ENCODE peak calls at places on chromosomes 3 and 15, in eight cellular contexts. T, M, F, N, X, J, D and Q are unnamed samples.

GRCh38 chr15:55289011-55289572 is 521 bp downstream of the RAB27A start:
- DNase-seq in T (peak; percentile 25), M (peak; percentile 19), F (no peak), N (peak; percentile 85), X (no peak), J (peak; percentile 76), D (peak; percentile 20), Q (no peak)

GRCh38 chr3:189792046-189792929 is 161.1 kb downstream of the TP63 start:
- DNase-seq in T (no peak), M (no peak), F (no peak), N (no peak), X (no peak), J (no peak), D (no peak), Q (no peak)

GRCh38 chr3:156148946-156149348 is 28.6 kb downstream of the KCNAB1 start:
- DNase-seq in T (no peak), M (no peak), F (no peak), N (no peak), X (no peak), J (peak; percentile 68), D (no peak), Q (no peak)

GRCh38 chr3:99023590-99024192 is 122.2 kb upstream of the DCBLD2 start:
- DNase-seq in T (no peak), M (no peak), F (no peak), N (no peak), X (no peak), J (peak; percentile 72), D (no peak), Q (peak; percentile 29)

GRCh38 chr15:67188551-67189218 is 65.8 kb downstream of the AAGAB start:
- DNase-seq in T (peak; percentile 48), M (no peak), F (no peak), N (no peak), X (no peak), J (peak; percentile 67), D (peak; percentile 60), Q (peak; percentile 82)

GRCh38 chr3:13801361-13802214 is 78.3 kb downstream of the WNT7A start:
- DNase-seq in T (no peak), M (no peak), F (no peak), N (no peak), X (no peak), J (no peak), D (no peak), Q (no peak)

GRCh38 chr15:28164876-28165275 is 65.8 kb upstream of the OCA2 start:
- DNase-seq in T (no peak), M (no peak), F (no peak), N (no peak), X (no peak), J (no peak), D (no peak), Q (no peak)

GRCh38 chr3:11379824-11380281 is 107.7 kb downstream of the ATG7 start:
- DNase-seq in T (no peak), M (no peak), F (no peak), N (no peak), X (no peak), J (peak; percentile 44), D (no peak), Q (no peak)

GRCh38 chr15:43511012-43511885 is 6.2 kb upstream of the MAP1A start:
- DNase-seq in T (peak; percentile 72), M (no peak), F (no peak), N (no peak), X (no peak), J (peak; percentile 31), D (no peak), Q (no peak)

GRCh38 chr3:197942956-197943556 is 6.9 kb upstream of the RPL35A start:
- DNase-seq in T (peak; percentile 30), M (no peak), F (no peak), N (no peak), X (no peak), J (peak; percentile 71), D (no peak), Q (peak; percentile 43)

GRCh38 chr15:52171807-52172206 is 19.4 kb downstream of the GNB5 start:
- DNase-seq in T (no peak), M (no peak), F (no peak), N (no peak), X (no peak), J (peak; percentile 34), D (no peak), Q (no peak)

GRCh38 chr15:81887913-81888312 is 157.9 kb downstream of the MEX3B start:
- DNase-seq in T (no peak), M (no peak), F (no peak), N (no peak), X (no peak), J (peak; percentile 73), D (no peak), Q (peak; percentile 74)

GRCh38 chr3:170529346-170529745 is 56.5 kb downstream of the SLC7A14 start:
- DNase-seq in T (no peak), M (no peak), F (no peak), N (no peak), X (no peak), J (no peak), D (no peak), Q (no peak)

GRCh38 chr15:41609123-41609522 is 50.1 kb downstream of the TYRO3 start:
- DNase-seq in T (no peak), M (no peak), F (no peak), N (no peak), X (no peak), J (no peak), D (no peak), Q (no peak)

GRCh38 chr3:128488995-128489859 is 3.8 kb downstream of the GATA2 start:
- DNase-seq in T (peak; percentile 86), M (peak; percentile 43), F (no peak), N (peak; percentile 79), X (no peak), J (no peak), D (peak; percentile 82), Q (peak; percentile 74)

GRCh38 chr3:18585019-18585968 is 160.2 kb upstream of the SATB1 start:
- DNase-seq in T (no peak), M (no peak), F (no peak), N (no peak), X (no peak), J (no peak), D (no peak), Q (no peak)

GRCh38 chr3:65748326-65748725 is 290.4 kb downstream of the MAGI1 start:
- DNase-seq in T (no peak), M (no peak), F (no peak), N (no peak), X (no peak), J (peak; percentile 8), D (no peak), Q (no peak)

GRCh38 chr3:131591394-131591990 is 88.7 kb upstream of the MRPL3 start:
- DNase-seq in T (peak; percentile 68), M (no peak), F (no peak), N (no peak), X (no peak), J (peak; percentile 78), D (no peak), Q (peak; percentile 40)

GRCh38 chr3:72259755-72260589 is 475.0 kb upstream of the PROK2 start:
- DNase-seq in T (no peak), M (no peak), F (no peak), N (no peak), X (no peak), J (peak; percentile 46), D (no peak), Q (no peak)

GRCh38 chr3:10292505-10293419 is at the start of gene GHRL:
- DNase-seq in T (no peak), M (no peak), F (no peak), N (peak; percentile 84), X (no peak), J (peak; percentile 68), D (no peak), Q (no peak)

GRCh38 chr3:195537995-195538394 is 5.1 kb downstream of the PPP1R2 start:
- DNase-seq in T (no peak), M (no peak), F (no peak), N (no peak), X (no peak), J (no peak), D (no peak), Q (no peak)

GRCh38 chr3:16338999-16339398 is 74.0 kb downstream of the OXNAD1 start:
- DNase-seq in T (no peak), M (no peak), F (no peak), N (no peak), X (no peak), J (peak; percentile 97), D (no peak), Q (peak; percentile 98)

GRCh38 chr3:153210116-153210515 is 48.1 kb downstream of the RAP2B start:
- DNase-seq in T (no peak), M (peak; percentile 23), F (no peak), N (no peak), X (no peak), J (peak; percentile 62), D (no peak), Q (peak; percentile 30)

GRCh38 chr3:142117452-142117851 is 31.9 kb downstream of the TFDP2 start:
- DNase-seq in T (no peak), M (no peak), F (no peak), N (no peak), X (no peak), J (no peak), D (no peak), Q (no peak)

GRCh38 chr15:65077291-65077980 is 890 bp downstream of the KBTBD13 start:
- DNase-seq in T (no peak), M (no peak), F (no peak), N (no peak), X (peak; percentile 69), J (no peak), D (no peak), Q (no peak)

GRCh38 chr3:27486328-27486727 is 2.1 kb upstream of the SLC4A7 start:
- DNase-seq in T (no peak), M (no peak), F (no peak), N (no peak), X (no peak), J (no peak), D (no peak), Q (no peak)